ENCODE peak calls at places on chromosomes 3 and 15, in nine cellular contexts. I is GM23248, Q is endodermal cell, C is OCI-LY7, W is body of pancreas, K is SJSA1, J is transverse colon, P is lung, X is aorta. M is an unnamed sample.

GRCh38 chr3:182622241-182622545 is 171.1 kb upstream of the ATP11B start:
- DNase-seq in C (no peak), X (no peak), P (no peak), J (no peak), K (no peak), Q (no peak), W (no peak), I (no peak), M (no peak)

GRCh38 chr3:183272142-183272541 is 19.1 kb downstream of the B3GNT5 start:
- DNase-seq in J (no peak), I (no peak), K (no peak), C (no peak), P (no peak), W (no peak), X (no peak), Q (no peak), M (no peak)

GRCh38 chr3:9826815-9827574 is 16.8 kb downstream of the RPUSD3 start:
- DNase-seq in X (peak; percentile 36), K (no peak), W (peak; percentile 41), J (peak; percentile 25), C (peak; percentile 60), Q (peak; percentile 84), I (peak; percentile 33), P (no peak), M (peak; percentile 63)

GRCh38 chr3:73745429-73746247 is 120.9 kb upstream of the PDZRN3 start:
- DNase-seq in P (no peak), X (no peak), Q (no peak), J (no peak), C (no peak), I (peak; percentile 24), K (no peak), W (peak; percentile 20), M (no peak)

GRCh38 chr3:160951677-160952487 is 153.3 kb downstream of the B3GALNT1 start:
- DNase-seq in C (no peak), Q (no peak), W (no peak), I (no peak), P (no peak), K (no peak), J (no peak), X (no peak), M (no peak)

GRCh38 chr15:56719774-56720555 is 13.3 kb downstream of the ZNF280D start:
- DNase-seq in K (no peak), X (no peak), J (no peak), I (peak; percentile 54), P (no peak), W (no peak), C (peak; percentile 16), Q (no peak), M (no peak)

GRCh38 chr3:23804441-23805227 is 1.1 kb upstream of the UBE2E1 start:
- DNase-seq in J (peak; percentile 55), X (no peak), W (no peak), P (no peak), Q (no peak), C (no peak), I (no peak), K (no peak), M (peak; percentile 72)

GRCh38 chr3:63344676-63345075 is 66.6 kb downstream of the SYNPR start:
- DNase-seq in P (no peak), Q (peak; percentile 56), I (no peak), K (no peak), W (no peak), C (no peak), X (no peak), J (no peak), M (peak; percentile 5)

GRCh38 chr15:42908538-42908937 is 12.0 kb downstream of the TTBK2 start:
- DNase-seq in K (no peak), C (no peak), P (no peak), Q (no peak), J (no peak), X (no peak), I (no peak), W (no peak), M (peak; percentile 25)
- H3K27ac ChIP-seq in K (no peak overlapping the region), C (no peak overlapping the region), P (no peak overlapping the region), Q (no peak overlapping the region), J (no peak overlapping the region), X (no peak overlapping the region), I (no peak overlapping the region), W (no peak overlapping the region), M (no peak overlapping the region)

GRCh38 chr15:39432935-39433334 is 147.9 kb upstream of the THBS1 start:
- DNase-seq in Q (no peak), I (no peak), K (no peak), W (no peak), P (no peak), X (no peak), J (no peak), C (no peak), M (no peak)
- H3K4me1 ChIP-seq in Q (no peaks in the 10 kb centered on the region), I (peaks cover 36% of the 10 kb centered on the region), K (peaks cover 14% of the 10 kb centered on the region), W (peaks cover 6% of the 10 kb centered on the region), P (peaks cover 3% of the 10 kb centered on the region), X (no peaks in the 10 kb centered on the region), J (peaks cover 24% of the 10 kb centered on the region), C (no peaks in the 10 kb centered on the region), M (peaks cover 17% of the 10 kb centered on the region)

DNA sequence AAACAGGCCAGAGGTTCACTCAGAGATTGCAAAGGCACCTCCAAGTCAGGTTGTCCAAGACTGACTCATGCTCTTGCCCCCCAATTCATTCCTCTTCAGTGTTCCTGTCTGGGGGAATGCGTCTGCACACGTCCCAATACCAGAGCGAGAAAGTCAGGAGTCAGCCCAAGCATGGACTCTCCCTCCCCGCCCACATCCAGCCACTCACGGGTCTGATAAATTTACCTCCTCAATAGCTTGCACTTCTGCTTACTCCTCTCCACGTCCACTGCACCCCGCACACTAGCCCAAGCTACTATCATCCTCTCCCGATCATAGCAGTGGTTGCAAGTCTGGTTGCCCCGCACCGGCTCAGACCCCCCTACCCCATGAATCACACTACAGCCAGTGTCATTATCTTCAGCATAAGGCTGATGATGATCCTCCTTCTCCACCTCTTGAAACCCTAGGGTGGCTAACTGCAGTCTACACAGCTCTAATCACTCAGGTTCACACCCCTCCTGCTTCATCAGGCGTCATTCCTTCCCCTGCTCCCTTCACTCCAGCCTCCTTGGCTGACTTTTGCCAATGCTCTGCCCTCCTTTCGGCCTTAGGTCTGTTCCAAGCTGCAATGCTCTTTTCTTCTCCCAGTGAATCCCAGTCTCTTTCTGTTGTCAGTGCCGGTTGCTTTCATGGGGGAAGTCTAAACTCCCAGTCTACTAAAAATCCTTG is 27.6 kb upstream of the MYO1E start:
- DNase-seq in P (no peak), W (no peak), X (no peak), K (no peak), C (peak; percentile 33), J (no peak), Q (peak; percentile 54), I (no peak), M (no peak)
- H3K4me3 ChIP-seq in P (no peak overlapping the region), W (no peak overlapping the region), X (no peak overlapping the region), K (no peak overlapping the region), C (peak overlapping the region; percentile 54), J (no peak overlapping the region), Q (no peak overlapping the region), I (no peak overlapping the region), M (no peak overlapping the region)

GRCh38 chr3:159911011-159911663 is 77.5 kb upstream of the IL12A start:
- DNase-seq in P (no peak), X (no peak), W (no peak), I (no peak), C (no peak), Q (no peak), J (no peak), K (peak; percentile 49), M (no peak)
- H3K27ac ChIP-seq in P (peak overlapping the region; percentile 55), X (peak overlapping the region; percentile 57), W (no peak overlapping the region), I (no peak overlapping the region), C (no peak overlapping the region), Q (no peak overlapping the region), J (no peak overlapping the region), K (peak overlapping the region; percentile 51), M (no peak overlapping the region)

M was measured in PC-3.